ENCODE peak calls at places on chromosome 9, in four cellular contexts. L, T, B and O are unnamed samples.

GRCh38 chr9:82170079-82170662 is 181.6 kb downstream of the SPATA31D1 start:
- DNase-seq in T (no peak), B (no peak), L (no peak), O (no peak)

GRCh38 chr9:98146101-98146991 is 27.3 kb upstream of the TRIM14 start:
- DNase-seq in T (no peak), B (peak), L (peak), O (peak)

GRCh38 chr9:100229136-100229535 is 123.6 kb downstream of the TEX10 start:
- DNase-seq in B (no peak), L (no peak), T (no peak), O (no peak)

GRCh38 chr9:2132484-2133082 is 117.4 kb downstream of the SMARCA2 start:
- DNase-seq in B (peak), L (no peak), T (no peak), O (peak)

GRCh38 chr9:137178939-137179630 is 7.2 kb upstream of the TMEM210 start:
- DNase-seq in L (no peak), T (no peak), B (no peak), O (no peak)

GRCh38 chr9:114282926-114283325 is 40.0 kb upstream of the ORM1 start:
- DNase-seq in T (peak), B (peak), L (peak), O (peak)

GRCh38 chr9:136122425-136123383 is 4.0 kb upstream of the TMEM250 start:
- DNase-seq in B (peak), L (peak), T (peak), O (peak)

GRCh38 chr9:74645007-74645639 is 148.0 kb downstream of the RORB start:
- DNase-seq in T (no peak), L (no peak), B (peak), O (peak)

GRCh38 chr9:121373401-121373769 is 3.3 kb upstream of the STOM start:
- DNase-seq in T (no peak), L (no peak), B (peak), O (peak)

GRCh38 chr9:112029921-112030444 is 133.4 kb downstream of the UGCG start:
- DNase-seq in L (no peak), T (no peak), B (peak), O (no peak)

GRCh38 chr9:13901176-13901575 is 412.8 kb downstream of the NFIB start:
- DNase-seq in L (no peak), B (no peak), T (no peak), O (no peak)

GRCh38 chr9:18606831-18607230 is 132.9 kb downstream of the ADAMTSL1 start:
- DNase-seq in L (no peak), T (no peak), B (peak), O (peak)

GRCh38 chr9:84300271-84300670 is 40.3 kb downstream of the SLC28A3 start:
- DNase-seq in L (no peak), T (no peak), B (peak), O (peak)

GRCh38 chr9:87683751-87684626 is 41.9 kb upstream of the CTSL start:
- DNase-seq in L (no peak), B (no peak), T (no peak), O (no peak)

GRCh38 chr9:113511856-113512761 is 48.6 kb downstream of the RGS3 start:
- DNase-seq in B (peak), T (peak), L (no peak), O (peak)

GRCh38 chr9:85900504-85901201 is 40.3 kb upstream of the NAA35 start:
- DNase-seq in T (no peak), L (peak), B (peak), O (peak)

GRCh38 chr9:4831119-4831518 is 38.4 kb downstream of the RCL1 start:
- DNase-seq in L (no peak), T (no peak), B (no peak), O (no peak)

GRCh38 chr9:31996331-31996730 is 388.1 kb upstream of the ACO1 start:
- DNase-seq in T (no peak), B (peak), L (no peak), O (peak)

GRCh38 chr9:5450360-5451051 is at the start of gene CD274:
- DNase-seq in B (peak), L (peak), T (peak), O (peak)

GRCh38 chr9:123550012-123550411 is 194.0 kb downstream of the CRB2 start:
- DNase-seq in B (no peak), T (no peak), L (no peak), O (no peak)

GRCh38 chr9:134984372-134985240 is 66.9 kb upstream of the FCN1 start:
- DNase-seq in T (peak), B (no peak), L (no peak), O (no peak)

GRCh38 chr9:126411225-126411947 is 84.8 kb downstream of the MVB12B start:
- DNase-seq in T (peak), B (no peak), L (no peak), O (no peak)

GRCh38 chr9:25936031-25936430 is 257.8 kb upstream of the TUSC1 start:
- DNase-seq in T (no peak), L (no peak), B (no peak), O (no peak)

GRCh38 chr9:38650564-38650963 is 30.2 kb upstream of the ANKRD18A start:
- DNase-seq in L (no peak), B (no peak), T (no peak), O (no peak)

GRCh38 chr9:114081441-114082016 is 3.4 kb upstream of the AMBP start:
- DNase-seq in B (no peak), L (peak), T (peak), O (no peak)

GRCh38 chr9:95098391-95098921 is 219.1 kb downstream of the FANCC start:
- DNase-seq in B (peak), L (peak), T (no peak), O (no peak)

GRCh38 chr9:3648266-3648665 is 122.5 kb upstream of the RFX3 start:
- DNase-seq in B (no peak), T (no peak), L (no peak), O (no peak)

GRCh38 chr9:6234014-6234413 is 18.4 kb downstream of the IL33 start:
- DNase-seq in L (no peak), T (no peak), B (no peak), O (no peak)

GRCh38 chr9:33024126-33024965 is 727 bp upstream of the DNAJA1 start:
- DNase-seq in L (no peak), T (no peak), B (peak), O (peak)

GRCh38 chr9:74458832-74459231 is 38.3 kb upstream of the RORB start:
- DNase-seq in B (no peak), T (no peak), L (no peak), O (no peak)

GRCh38 chr9:16530669-16531461 is 339.6 kb downstream of the BNC2 start:
- DNase-seq in L (no peak), B (peak), T (no peak), O (no peak)
- TF ChIP-seq CTCF in L (no peak), B (no peak), T (no peak), O (no peak)

GRCh38 chr9:24487946-24488345 is 57.8 kb downstream of the IZUMO3 start:
- DNase-seq in T (no peak), B (no peak), L (no peak), O (no peak)

DNA sequence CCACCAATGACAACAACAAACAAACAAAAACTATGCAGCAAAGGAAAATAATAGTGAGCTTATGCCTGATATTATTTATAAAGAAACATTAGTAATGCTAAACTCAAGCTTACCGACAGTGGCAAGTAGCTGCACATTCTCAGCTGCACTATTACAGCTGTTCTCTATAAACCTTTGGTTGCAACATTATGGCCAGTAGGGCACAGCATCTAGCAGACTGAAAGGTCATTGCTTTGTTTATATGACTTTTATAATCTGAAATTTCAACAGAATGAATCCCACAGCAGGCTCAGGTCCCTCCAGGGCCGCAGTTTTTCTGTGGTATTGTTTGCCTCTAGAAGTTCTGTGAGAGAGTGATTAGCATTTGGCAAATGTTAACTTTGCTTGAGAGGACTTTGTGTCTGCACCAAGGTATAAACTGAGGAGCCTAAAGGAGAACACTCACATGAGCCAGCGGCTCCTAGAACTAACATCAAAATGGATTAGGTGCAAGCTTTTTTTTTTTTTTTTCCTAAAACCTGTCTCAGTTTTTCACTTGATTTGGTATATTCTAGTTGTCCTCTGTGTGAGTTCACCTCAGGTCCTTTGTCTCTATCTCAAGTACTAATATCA is 58.3 kb downstream of the IZUMO3 start:
- DNase-seq in L (no peak), B (peak), T (no peak), O (peak)
- H3K4me3 ChIP-seq in L (no peak), B (no peak), T (no peak), O (no peak)

GRCh38 chr9:27487927-27488326 is 36.2 kb upstream of the IFNK start:
- DNase-seq in T (no peak), L (no peak), B (no peak), O (no peak)
- TF ChIP-seq CTCF in T (no peak), L (no peak), B (no peak), O (no peak)

DNA sequence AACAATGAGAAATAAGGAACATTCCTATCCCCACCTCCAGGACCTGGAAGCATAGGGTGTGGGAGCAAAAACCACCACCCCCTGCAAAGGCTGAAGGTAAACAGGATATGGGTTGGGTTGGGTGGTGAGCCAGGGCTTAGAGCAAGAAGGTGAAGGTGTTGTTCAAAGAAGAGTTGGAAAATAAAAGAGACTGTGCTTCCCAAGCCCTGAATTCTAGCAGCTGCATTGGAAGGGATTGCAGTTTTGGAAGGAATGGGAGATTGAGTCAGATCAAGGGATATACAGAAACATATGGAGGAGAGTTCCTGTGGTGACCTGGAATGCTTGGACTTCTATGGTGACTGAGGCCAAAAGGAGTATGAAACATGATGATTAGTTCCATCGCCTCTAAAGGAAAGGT is 24.7 kb upstream of the MTAP start:
- DNase-seq in B (peak), T (no peak), L (no peak), O (peak)
- H3K4me3 ChIP-seq in B (no peak), T (no peak), L (no peak), O (no peak)

DNA sequence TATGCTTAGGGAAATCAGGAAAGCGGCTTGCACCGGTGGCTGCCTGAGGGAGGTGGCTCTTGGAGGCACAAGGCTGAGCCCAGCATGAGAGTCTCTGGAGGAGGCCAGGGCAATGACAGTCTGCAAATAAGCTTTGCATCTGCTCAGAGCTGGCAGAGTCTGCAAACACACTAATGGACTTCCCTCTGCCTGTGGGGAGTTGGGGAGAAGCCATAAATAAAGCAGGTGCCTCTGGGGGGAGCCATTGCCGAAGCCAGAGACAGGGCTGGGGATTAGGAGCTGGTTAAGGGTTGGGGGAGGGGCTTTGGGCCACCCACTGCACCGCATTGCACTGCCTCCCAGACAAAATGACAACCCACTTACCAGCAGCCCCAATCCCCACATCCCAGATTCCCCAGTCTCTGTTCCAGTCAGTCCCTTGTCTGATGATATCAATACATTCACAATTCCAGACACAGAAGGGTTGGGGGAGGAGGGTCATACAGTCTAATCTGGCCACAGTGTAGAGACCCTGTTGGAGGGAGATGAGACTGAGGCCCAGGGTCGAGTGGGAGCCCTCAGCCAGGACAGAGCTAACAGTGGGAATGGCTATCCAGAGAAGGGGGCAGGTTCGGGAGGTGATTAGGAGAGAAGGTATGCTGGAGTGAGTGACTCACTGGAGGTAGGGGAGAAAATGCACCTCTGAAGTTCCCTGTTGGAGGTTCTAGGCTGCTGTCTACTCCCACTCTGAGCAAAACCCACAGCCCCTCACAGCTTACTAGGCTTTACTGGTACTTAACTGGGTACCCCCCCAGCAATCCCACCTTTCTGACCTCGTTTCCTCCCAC is 53.7 kb downstream of the PAX5 start:
- DNase-seq in B (no peak), L (no peak), T (no peak), O (no peak)
- TF ChIP-seq CTCF in B (peak), L (no peak), T (no peak), O (no peak)

GRCh38 chr9:93254806-93255519 is 71.0 kb downstream of the WNK2 start:
- DNase-seq in L (peak), T (peak), B (no peak), O (no peak)
- H3K4me3 ChIP-seq in L (no peak), T (no peak), B (no peak), O (no peak)

GRCh38 chr9:127723450-127723849 is 7.6 kb downstream of the TTC16 start:
- DNase-seq in B (peak), T (no peak), L (peak), O (peak)
- TF ChIP-seq CTCF in B (no peak), T (no peak), L (no peak), O (no peak)

GRCh38 chr9:104765138-104765537 is 1.2 kb downstream of the NIPSNAP3B start:
- DNase-seq in B (no peak), T (no peak), L (no peak), O (no peak)
- H3K4me3 ChIP-seq in B (no peak), T (no peak), L (no peak), O (no peak)

DNA sequence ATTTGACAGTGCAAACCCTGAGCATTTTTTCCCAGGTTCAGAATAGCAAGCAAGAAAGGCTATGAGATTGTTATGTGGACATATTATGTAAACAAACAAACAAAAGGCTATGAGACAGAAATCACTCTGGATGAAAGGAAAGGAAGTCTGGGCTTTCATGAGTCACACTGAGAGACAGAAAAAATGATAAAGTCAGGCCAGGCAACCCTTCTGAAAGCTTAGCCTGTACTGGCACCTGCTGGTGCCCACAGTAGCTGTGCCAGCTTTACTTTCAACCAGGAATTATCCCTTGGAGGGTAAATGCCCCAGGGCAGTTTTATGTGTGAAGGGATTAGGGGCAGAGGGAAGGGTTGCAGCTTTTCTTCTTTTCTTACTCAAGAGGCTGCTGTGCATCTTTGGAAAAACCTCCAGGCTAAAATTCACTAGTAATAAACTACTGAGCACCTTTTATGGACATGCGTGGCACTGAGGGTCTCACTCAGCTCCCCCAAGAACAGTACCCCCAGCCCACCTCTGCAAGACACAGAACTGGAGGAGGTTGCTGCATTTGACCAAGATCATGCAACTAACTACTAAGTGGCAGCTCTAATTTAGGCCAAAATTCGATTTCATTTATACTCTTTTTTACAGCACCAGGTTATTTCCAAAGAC is 41.7 kb downstream of the ACTL7B start:
- DNase-seq in T (no peak), B (peak), L (no peak), O (peak)
- TF ChIP-seq CTCF in T (no peak), B (peak), L (no peak), O (peak)